ENCODE peak calls at places on chromosomes 1 and 21, in six cellular contexts. S is spleen, R is cardiac muscle cell, F is fibroblast of lung, K is foreskin fibroblast, H is A549. V is an unnamed sample.

GRCh38 chr1:57003398-57004139 is 37.8 kb upstream of the C8B start:
- DNase-seq in S (no peak), R (no peak), F (no peak), K (no peak), H (no peak), V (no peak)

GRCh38 chr1:70542856-70543255 is 131.8 kb downstream of the CTH start:
- DNase-seq in S (no peak), R (no peak), F (no peak), K (no peak), H (no peak), V (no peak)

GRCh38 chr1:201215531-201216357 is 25.1 kb downstream of the IGFN1 start:
- DNase-seq in S (peak; percentile 66), R (no peak), F (no peak), K (no peak), H (no peak), V (no peak)

GRCh38 chr1:115768549-115768948 is at the start of gene CASQ2:
- DNase-seq in S (no peak), R (no peak), F (no peak), K (no peak), H (no peak), V (no peak)

GRCh38 chr1:14600405-14601150 is 2.1 kb downstream of the KAZN start:
- DNase-seq in S (no peak), R (peak; percentile 46), F (no peak), K (no peak), H (no peak), V (no peak)

GRCh38 chr1:166975361-166976129 is at the start of gene ILDR2:
- DNase-seq in S (peak; percentile 85), R (peak; percentile 73), F (peak; percentile 25), K (peak; percentile 10), H (peak; percentile 28), V (no peak)

GRCh38 chr21:28193189-28193588 is 799.5 kb downstream of the LTN1 start:
- DNase-seq in S (no peak), R (no peak), F (no peak), K (no peak), H (no peak), V (no peak)

GRCh38 chr1:196088551-196088950 is 519.7 kb downstream of the KCNT2 start:
- DNase-seq in S (no peak), R (no peak), F (no peak), K (no peak), H (no peak), V (no peak)

GRCh38 chr21:38308010-38308784 is 51.4 kb downstream of the KCNJ15 start:
- DNase-seq in S (no peak), R (no peak), F (peak; percentile 65), K (no peak), H (no peak), V (no peak)

GRCh38 chr1:228022571-228023293 is 15.9 kb downstream of the WNT3A start:
- DNase-seq in S (peak; percentile 69), R (no peak), F (no peak), K (no peak), H (no peak), V (no peak)

GRCh38 chr21:46229133-46229922 is 754 bp upstream of the LSS start:
- DNase-seq in S (peak; percentile 94), R (no peak), F (no peak), K (no peak), H (peak; percentile 16), V (no peak)

GRCh38 chr1:108071601-108072000 is 106.6 kb upstream of the VAV3 start:
- DNase-seq in S (no peak), R (no peak), F (no peak), K (no peak), H (no peak), V (no peak)

GRCh38 chr1:45953934-45954333 is 150.5 kb downstream of the MAST2 start:
- DNase-seq in S (no peak), R (peak; percentile 2), F (peak; percentile 28), K (peak; percentile 11), H (no peak), V (no peak)

GRCh38 chr1:209238356-209238755 is 345.2 kb upstream of the CAMK1G start:
- DNase-seq in S (no peak), R (no peak), F (no peak), K (no peak), H (no peak), V (no peak)

GRCh38 chr1:32813941-32814739 is 3.0 kb downstream of the YARS1 start:
- DNase-seq in S (no peak), R (no peak), F (peak; percentile 62), K (peak; percentile 32), H (no peak), V (no peak)

GRCh38 chr1:93177991-93178390 is 2.2 kb downstream of the TMED5 start:
- DNase-seq in S (no peak), R (no peak), F (peak; percentile 53), K (peak; percentile 28), H (no peak), V (no peak)

GRCh38 chr1:93180723-93181613 is at the start of gene CCDC18:
- DNase-seq in S (no peak), R (no peak), F (peak; percentile 28), K (no peak), H (no peak), V (no peak)

GRCh38 chr1:93178418-93178817 is 1.8 kb downstream of the TMED5 start:
- DNase-seq in S (no peak), R (no peak), F (peak; percentile 38), K (no peak), H (no peak), V (no peak)

DNA sequence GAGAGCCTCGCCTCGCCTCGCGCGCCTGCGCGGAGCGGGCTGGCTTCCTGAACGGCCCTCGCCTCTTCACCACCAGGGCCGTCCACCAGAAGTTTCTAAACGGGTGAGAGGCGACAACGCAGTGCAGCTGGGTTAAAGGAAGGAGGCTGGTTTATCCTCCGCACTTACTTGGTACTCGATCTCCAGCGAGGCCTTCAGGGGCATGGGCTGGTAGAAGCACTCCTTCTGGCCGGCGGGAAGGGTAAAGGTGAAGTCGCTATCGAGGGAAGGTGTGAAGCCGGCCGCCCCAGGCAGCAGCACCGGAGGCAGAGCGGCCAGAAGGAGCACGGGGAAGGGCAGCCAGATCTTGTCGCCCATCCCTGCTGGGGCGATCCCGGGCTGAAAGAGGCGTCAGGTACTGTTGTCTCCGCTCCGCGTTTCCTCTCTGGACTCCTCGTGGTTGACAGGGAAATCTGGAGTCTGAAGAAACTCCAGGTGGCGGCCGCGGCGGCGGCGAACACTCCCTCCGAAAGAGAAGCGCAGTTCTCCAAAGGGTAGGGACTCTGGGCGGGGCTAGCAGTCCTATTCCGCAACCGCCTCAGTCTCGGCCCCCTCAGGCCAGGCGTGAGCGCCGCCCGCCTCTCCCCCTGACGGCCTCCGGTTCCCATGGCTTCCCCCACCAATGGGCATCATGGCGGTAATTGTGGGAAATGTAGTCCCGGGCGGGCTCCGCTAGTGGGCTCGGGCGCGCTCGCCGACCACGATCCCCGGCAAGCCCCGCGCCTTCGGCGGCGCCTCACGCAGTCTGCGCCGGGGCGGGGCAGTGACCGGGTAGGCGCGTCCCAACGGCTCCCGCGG is at the start of gene TMED5:
- DNase-seq in S (peak; percentile 99), R (peak; percentile 99), F (peak; percentile 98), K (peak; percentile 99), H (peak; percentile 62), V (peak; percentile 96)
- TF ChIP-seq CTCF in S (peak; percentile 23), R (peak; percentile 6), F (peak; percentile 27), K (no peak), H (no peak), V (no peak)

DNA sequence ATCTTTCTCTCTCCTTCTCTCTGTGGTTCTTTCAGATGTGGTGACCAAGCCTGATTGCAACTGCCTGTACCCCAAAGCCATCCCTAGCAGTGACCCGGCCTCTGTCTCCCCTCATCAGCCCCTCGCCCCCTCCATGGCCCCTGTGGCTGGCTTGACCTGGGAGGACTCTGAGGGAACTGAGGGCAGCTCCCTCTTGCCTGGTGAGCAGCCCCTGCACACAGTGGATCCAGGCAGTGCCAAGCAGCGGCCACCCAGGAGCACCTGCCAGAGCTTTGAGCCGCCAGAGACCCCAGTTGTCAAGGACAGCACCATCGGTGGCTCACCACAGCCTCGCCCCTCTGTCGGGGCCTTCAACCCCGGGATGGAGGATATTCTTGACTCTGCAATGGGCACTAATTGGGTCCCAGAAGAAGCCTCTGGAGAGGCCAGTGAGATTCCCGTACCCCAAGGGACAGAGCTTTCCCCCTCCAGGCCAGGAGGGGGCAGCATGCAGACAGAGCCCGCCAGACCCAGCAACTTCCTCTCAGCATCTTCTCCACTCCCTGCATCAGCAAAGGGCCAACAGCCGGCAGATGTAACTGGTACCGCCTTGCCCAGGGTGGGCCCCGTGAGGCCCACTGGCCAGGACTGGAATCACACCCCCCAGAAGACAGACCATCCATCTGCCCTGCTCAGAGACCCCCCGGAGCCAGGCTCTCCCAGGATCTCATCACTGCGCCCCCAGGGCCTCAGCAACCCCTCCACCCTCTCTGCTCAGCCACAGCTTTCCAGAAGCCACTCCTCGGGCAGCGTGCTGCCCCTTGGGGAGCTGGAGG is 12.7 kb downstream of the CSF1 start:
- DNase-seq in S (no peak), R (no peak), F (no peak), K (no peak), H (no peak), V (no peak)
- TF ChIP-seq CTCF in S (peak; percentile 48), R (peak; percentile 55), F (peak; percentile 40), K (peak; percentile 35), H (peak; percentile 34), V (peak; percentile 33)

GRCh38 chr1:97247196-97247595 is 525.6 kb downstream of the PTBP2 start:
- DNase-seq in S (no peak), R (no peak), F (peak; percentile 73), K (peak; percentile 23), H (no peak), V (peak; percentile 15)

GRCh38 chr1:97245682-97246081 is 524.1 kb downstream of the PTBP2 start:
- DNase-seq in S (no peak), R (peak; percentile 4), F (peak; percentile 15), K (no peak), H (no peak), V (no peak)

GRCh38 chr1:97238816-97239215 is 517.2 kb downstream of the PTBP2 start:
- DNase-seq in S (no peak), R (no peak), F (no peak), K (no peak), H (no peak), V (no peak)

GRCh38 chr1:97243973-97244560 is 522.5 kb downstream of the PTBP2 start:
- DNase-seq in S (no peak), R (peak; percentile 34), F (peak; percentile 58), K (peak; percentile 6), H (no peak), V (no peak)
- TF ChIP-seq CTCF in S (no peak), R (peak; percentile 56), F (peak; percentile 53), K (peak; percentile 42), H (peak; percentile 53), V (peak; percentile 40)

GRCh38 chr1:231602675-231602984 is 24.0 kb upstream of the DISC1 start:
- DNase-seq in S (no peak), R (no peak), F (no peak), K (no peak), H (no peak), V (no peak)

GRCh38 chr1:231601775-231602674 is 24.6 kb upstream of the DISC1 start:
- DNase-seq in S (no peak), R (no peak), F (peak; percentile 22), K (no peak), H (no peak), V (no peak)

GRCh38 chr1:231605389-231606100 is 21.0 kb upstream of the DISC1 start:
- DNase-seq in S (no peak), R (no peak), F (peak; percentile 14), K (no peak), H (no peak), V (no peak)

GRCh38 chr1:231603598-231604275 is 22.9 kb upstream of the DISC1 start:
- DNase-seq in S (no peak), R (peak; percentile 59), F (peak; percentile 68), K (no peak), H (peak; percentile 57), V (no peak)

DNA sequence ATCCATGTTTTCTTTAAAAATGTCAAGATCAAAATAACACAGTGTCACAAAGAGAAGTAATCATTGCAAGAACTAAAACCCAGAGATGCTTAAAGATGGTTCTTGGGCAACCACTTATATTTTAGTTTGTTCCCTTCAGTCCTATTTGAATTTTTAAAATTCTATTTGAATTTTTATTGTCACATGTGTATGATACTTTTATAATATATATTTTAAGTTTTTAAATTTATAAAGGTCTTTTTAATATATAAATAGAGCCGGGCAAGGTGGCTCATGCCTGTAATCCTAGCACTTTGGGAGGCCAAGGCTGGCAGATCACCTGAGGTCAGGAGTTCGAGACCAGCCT is 22.3 kb upstream of the DISC1 start:
- DNase-seq in S (no peak), R (no peak), F (no peak), K (no peak), H (no peak), V (no peak)
- TF ChIP-seq CTCF in S (no peak), R (no peak), F (no peak), K (no peak), H (no peak), V (no peak)